ENCODE peak calls at places on chromosomes 3 and 15, in five cellular contexts. Q is GM12878, V is psoas muscle, L is foreskin fibroblast, B is lung. X is an unnamed sample.

GRCh38 chr3:122975924-122976293 is 51.7 kb downstream of the SEMA5B start:
- DNase-seq in L (no peak), V (no peak), B (no peak), Q (no peak), X (no peak)

GRCh38 chr15:31463521-31464102 is 137.0 kb downstream of the KLF13 start:
- DNase-seq in Q (no peak), B (no peak), V (no peak), L (no peak), X (no peak)

GRCh38 chr3:177464392-177465225 is 267.3 kb upstream of the TBL1XR1 start:
- DNase-seq in L (no peak), B (no peak), V (no peak), Q (no peak), X (no peak)

GRCh38 chr3:72154391-72155300 is 369.7 kb upstream of the PROK2 start:
- DNase-seq in Q (no peak), L (peak; percentile 72), V (no peak), B (no peak), X (no peak)

GRCh38 chr3:126667631-126668449 is 12.9 kb upstream of the TXNRD3 start:
- DNase-seq in Q (no peak), B (no peak), L (no peak), V (no peak), X (no peak)

GRCh38 chr3:46163551-46163981 is 44.5 kb downstream of the CCR1 start:
- DNase-seq in L (no peak), Q (no peak), V (no peak), B (no peak), X (no peak)

GRCh38 chr3:189588061-189588817 is 43.0 kb upstream of the TP63 start:
- DNase-seq in V (no peak), B (no peak), L (peak; percentile 24), Q (no peak), X (no peak)

GRCh38 chr3:155321418-155321817 is 27.9 kb upstream of the STRIT1 start:
- DNase-seq in Q (no peak), B (no peak), V (no peak), L (peak; percentile 80), X (no peak)

GRCh38 chr3:72862314-72863090 is 14.3 kb upstream of the SHQ1 start:
- DNase-seq in Q (no peak), B (no peak), V (no peak), L (no peak), X (no peak)

GRCh38 chr3:81666502-81667121 is 94.8 kb downstream of the GBE1 start:
- DNase-seq in B (no peak), L (peak; percentile 43), Q (no peak), V (no peak), X (no peak)

GRCh38 chr15:95864467-95864886 is 466.0 kb upstream of the NR2F2 start:
- DNase-seq in B (no peak), Q (peak; percentile 73), L (no peak), V (no peak), X (no peak)

GRCh38 chr3:17420668-17421067 is 321.8 kb downstream of the TBC1D5 start:
- DNase-seq in L (peak; percentile 3), B (no peak), V (no peak), Q (no peak), X (no peak)

GRCh38 chr3:69901802-69902201 is 97.7 kb upstream of the SAMMSON start:
- DNase-seq in Q (no peak), L (no peak), B (no peak), V (no peak), X (no peak)

GRCh38 chr15:100918034-100918689 is 995 bp upstream of the LRRK1 start:
- DNase-seq in B (peak; percentile 85), Q (no peak), L (peak; percentile 92), V (peak; percentile 82), X (no peak)

GRCh38 chr15:100913961-100914360 is 5.2 kb upstream of the LRRK1 start:
- DNase-seq in L (peak; percentile 57), Q (no peak), B (no peak), V (no peak), X (no peak)

GRCh38 chr15:100918690-100919480 is at the start of gene LRRK1:
- DNase-seq in V (peak; percentile 51), L (peak; percentile 82), Q (no peak), B (no peak), X (no peak)

GRCh38 chr15:100911086-100911485 is 8.1 kb upstream of the LRRK1 start:
- DNase-seq in L (no peak), B (no peak), V (no peak), Q (no peak), X (no peak)

DNA sequence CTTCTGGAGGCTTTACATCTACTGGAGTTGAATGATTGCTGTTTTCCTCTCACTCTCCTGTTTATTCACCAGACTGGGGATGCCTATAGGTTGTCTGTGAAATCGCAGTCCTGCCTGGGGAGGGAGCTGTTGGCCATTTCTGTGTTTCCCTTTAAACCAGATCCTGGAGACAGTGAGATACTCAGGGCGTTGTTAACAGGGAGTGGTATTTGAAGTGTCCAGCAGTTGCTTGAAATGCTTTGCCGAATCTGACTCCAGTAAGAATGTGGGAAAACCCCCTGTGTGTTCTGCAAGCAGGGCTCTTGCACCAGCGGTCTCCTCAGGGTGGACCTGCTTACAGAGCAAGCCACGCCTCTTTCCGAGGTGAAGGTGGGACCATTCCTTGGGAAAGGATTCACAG is 4.3 kb upstream of the LRRK1 start:
- DNase-seq in L (peak; percentile 34), B (peak; percentile 52), V (no peak), Q (no peak), X (no peak)
- TF ChIP-seq CTCF in L (no peak), B (no peak), V (no peak), Q (no peak), X (no peak)

GRCh38 chr3:113698213-113698742 is 1.8 kb upstream of the USF3 start:
- DNase-seq in V (no peak), Q (no peak), L (no peak), B (no peak), X (no peak)

GRCh38 chr3:113695818-113696645 is at the start of gene USF3:
- DNase-seq in Q (peak; percentile 30), B (peak; percentile 83), V (peak; percentile 76), L (peak; percentile 84), X (peak; percentile 39)

GRCh38 chr3:113696658-113697191 is 283 bp upstream of the USF3 start:
- DNase-seq in Q (peak; percentile 98), V (peak; percentile 99), L (peak; percentile 100), B (peak; percentile 99), X (peak; percentile 96)

GRCh38 chr3:113697192-113698090 is 999 bp upstream of the USF3 start:
- DNase-seq in B (no peak), L (peak; percentile 52), V (no peak), Q (no peak), X (no peak)

GRCh38 chr3:113698891-113699465 is 2.5 kb upstream of the USF3 start:
- DNase-seq in L (peak; percentile 52), B (no peak), Q (no peak), V (no peak), X (no peak)
- H3K4me3 ChIP-seq in L (peak overlapping the region; percentile 13), B (no peak overlapping the region), Q (peak overlapping the region; percentile 43), V (peak overlapping the region; percentile 81), X (peak overlapping the region; percentile 38)

GRCh38 chr3:24154003-24154695 is 209.1 kb downstream of the NR1D2 start:
- DNase-seq in B (no peak), V (no peak), Q (no peak), L (peak; percentile 17), X (peak; percentile 13)

GRCh38 chr3:24151595-24151994 is 206.5 kb downstream of the NR1D2 start:
- DNase-seq in V (no peak), Q (no peak), B (no peak), L (no peak), X (no peak)

GRCh38 chr3:24145481-24145880 is 200.4 kb downstream of the NR1D2 start:
- DNase-seq in Q (no peak), B (no peak), L (peak; percentile 11), V (no peak), X (no peak)

GRCh38 chr3:24145981-24146822 is 201.1 kb downstream of the NR1D2 start:
- DNase-seq in V (no peak), B (no peak), L (peak; percentile 90), Q (no peak), X (no peak)

GRCh38 chr3:24149032-24149431 is 203.9 kb downstream of the NR1D2 start:
- DNase-seq in L (peak; percentile 5), V (no peak), Q (no peak), B (no peak), X (no peak)
- TF ChIP-seq CTCF in L (no peak), V (no peak), Q (peak; percentile 41), B (no peak), X (peak; percentile 40)

GRCh38 chr15:26028086-26028740 is 165.1 kb upstream of the ATP10A start:
- DNase-seq in B (no peak), L (no peak), V (no peak), Q (no peak), X (no peak)
- H3K4me3 ChIP-seq in B (no peak overlapping the region), L (no peak overlapping the region), V (no peak overlapping the region), Q (no peak overlapping the region), X (no peak overlapping the region)

GRCh38 chr3:192212335-192212734 is 515.0 kb downstream of the FGF12 start:
- DNase-seq in B (no peak), L (no peak), V (no peak), Q (no peak), X (no peak)
- TF ChIP-seq CTCF in B (no peak), L (no peak), V (no peak), Q (peak; percentile 40), X (peak; percentile 29)

DNA sequence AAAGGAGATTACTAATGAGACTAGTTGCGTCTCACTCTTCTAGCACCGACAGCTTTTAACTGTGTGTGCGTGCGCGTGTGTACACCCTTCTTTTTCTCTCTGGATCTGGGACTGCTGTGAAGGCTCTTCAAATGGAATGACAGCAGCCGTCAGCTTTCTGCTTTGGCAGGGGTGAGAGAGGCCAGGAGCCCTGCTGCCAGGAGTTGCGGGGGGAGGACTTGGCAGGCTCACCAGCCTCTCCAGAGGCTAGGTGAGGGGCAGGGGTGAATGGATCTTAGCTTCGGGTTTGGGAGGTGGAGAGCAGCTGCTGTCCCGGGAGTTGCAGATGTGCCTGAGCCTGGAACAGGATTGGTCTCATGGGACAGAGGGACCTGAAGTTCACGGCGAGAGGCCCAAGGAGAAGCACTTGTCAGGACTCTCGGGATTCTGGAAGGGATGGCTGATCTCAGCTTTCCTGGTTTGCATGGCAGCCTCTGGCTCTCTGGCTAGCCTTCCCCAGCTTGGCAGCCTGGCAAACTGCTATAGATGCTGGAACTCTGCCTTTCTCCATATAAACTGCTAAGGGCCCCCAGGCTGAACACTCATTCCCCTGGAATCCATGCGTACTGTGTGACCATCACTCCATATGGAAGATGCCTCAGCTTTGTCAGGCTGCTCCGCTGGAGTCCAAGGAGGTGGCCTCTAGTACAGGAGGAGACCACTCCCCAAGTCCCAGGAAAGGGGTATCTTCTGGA is 16.6 kb downstream of the TEX264 start:
- DNase-seq in Q (no peak), L (peak; percentile 90), B (no peak), V (no peak), X (no peak)
- H3K4me3 ChIP-seq in Q (no peak overlapping the region), L (no peak overlapping the region), B (no peak overlapping the region), V (no peak overlapping the region), X (no peak overlapping the region)

GRCh38 chr15:40334541-40334940 is 6.2 kb downstream of the CCDC9B start:
- DNase-seq in L (no peak), Q (no peak), V (no peak), B (no peak), X (no peak)

GRCh38 chr15:40337597-40337996 is 3.1 kb downstream of the CCDC9B start:
- DNase-seq in L (no peak), B (no peak), V (no peak), Q (no peak), X (no peak)

GRCh38 chr15:40334941-40335795 is 5.6 kb downstream of the CCDC9B start:
- DNase-seq in B (peak; percentile 47), Q (no peak), V (no peak), L (no peak), X (no peak)

GRCh38 chr15:40338041-40338657 is 2.6 kb downstream of the CCDC9B start:
- DNase-seq in B (peak; percentile 74), L (peak; percentile 74), V (peak; percentile 70), Q (no peak), X (peak; percentile 44)

GRCh38 chr15:40336129-40337122 is 4.3 kb downstream of the CCDC9B start:
- DNase-seq in L (no peak), Q (no peak), V (no peak), B (no peak), X (no peak)
- TF ChIP-seq CTCF in L (no peak), Q (peak; percentile 52), V (no peak), B (no peak), X (peak; percentile 44)

X was measured in GM12864.